ENCODE peak calls at places on chromosomes 1 and 21, in six cellular contexts. F is H9, P is esophagus squamous epithelium, X is Calu3, M is HCT116, R is GM10248. O is an unnamed sample.

GRCh38 chr21:17901458-17902092 is 82.4 kb upstream of the C21orf91 start:
- DNase-seq in R (no peak), M (no peak), F (peak), P (no peak), X (no peak), O (no peak)

GRCh38 chr1:14778882-14779594 is 180.6 kb downstream of the KAZN start:
- DNase-seq in P (no peak), M (peak), F (peak), R (peak), X (peak), O (peak)

GRCh38 chr1:204828352-204828850 is 42.3 kb upstream of the NFASC start:
- DNase-seq in M (no peak), R (no peak), X (peak), F (peak), P (no peak), O (peak)

GRCh38 chr1:31514117-31514516 is 62.2 kb upstream of the TINAGL1 start:
- DNase-seq in R (no peak), P (no peak), M (no peak), F (no peak), X (no peak), O (no peak)

GRCh38 chr1:214445201-214445600 is 106.2 kb downstream of the PTPN14 start:
- DNase-seq in F (no peak), P (no peak), M (no peak), R (no peak), X (no peak), O (no peak)

GRCh38 chr1:6121021-6121421 is 59.1 kb downstream of the CHD5 start:
- DNase-seq in F (no peak), M (no peak), P (no peak), R (no peak), X (no peak), O (no peak)

GRCh38 chr1:84719477-84720274 is 29.4 kb upstream of the SSX2IP start:
- DNase-seq in X (no peak), F (no peak), P (no peak), R (no peak), M (no peak), O (no peak)

GRCh38 chr1:201504179-201504631 is 2.7 kb downstream of the CSRP1 start:
- DNase-seq in M (no peak), R (no peak), F (no peak), X (no peak), P (no peak), O (no peak)

GRCh38 chr1:186511761-186512637 is 51.1 kb upstream of the PDC start:
- DNase-seq in R (no peak), X (peak), F (no peak), M (no peak), P (no peak), O (no peak)

GRCh38 chr1:161914595-161914994 is 109.1 kb downstream of the OLFML2B start:
- DNase-seq in P (no peak), M (no peak), F (no peak), R (no peak), X (no peak), O (no peak)

GRCh38 chr1:21052034-21052433 is 124.7 kb downstream of the EIF4G3 start:
- DNase-seq in M (no peak), P (no peak), R (no peak), F (no peak), X (no peak), O (peak)

GRCh38 chr1:119227446-119227845 is 87.0 kb upstream of the WARS2 start:
- DNase-seq in X (no peak), R (no peak), F (no peak), P (no peak), M (no peak), O (no peak)

GRCh38 chr1:235060607-235061470 is 67.8 kb downstream of the TOMM20 start:
- DNase-seq in P (no peak), X (peak), F (peak), R (no peak), M (no peak), O (no peak)

GRCh38 chr1:96076589-96076988 is 645.0 kb upstream of the PTBP2 start:
- DNase-seq in R (no peak), P (no peak), M (no peak), F (no peak), X (no peak), O (no peak)

GRCh38 chr21:38166214-38166547 is 90.6 kb upstream of the KCNJ15 start:
- DNase-seq in P (no peak), M (no peak), F (no peak), R (no peak), X (no peak), O (no peak)

GRCh38 chr1:12142891-12143630 is 23.7 kb upstream of the TNFRSF1B start:
- DNase-seq in X (no peak), P (no peak), F (no peak), R (no peak), M (no peak), O (no peak)

GRCh38 chr1:172273668-172274396 is 146.7 kb upstream of the C1orf105 start:
- DNase-seq in F (no peak), M (no peak), R (no peak), P (no peak), X (no peak), O (no peak)

GRCh38 chr1:32623775-32624174 is 26.6 kb downstream of the ZBTB8OS start:
- DNase-seq in X (no peak), R (no peak), F (no peak), M (no peak), P (no peak), O (no peak)

GRCh38 chr1:69436151-69436550 is 131.6 kb upstream of the LRRC7 start:
- DNase-seq in X (no peak), R (no peak), P (no peak), F (no peak), M (no peak), O (no peak)

GRCh38 chr1:9181990-9182783 is 52.4 kb upstream of the H6PD start:
- DNase-seq in R (peak), P (no peak), X (peak), M (no peak), F (peak), O (peak)

GRCh38 chr1:236753554-236753953 is 41.5 kb upstream of the MTR start:
- DNase-seq in X (peak), F (peak), R (no peak), P (no peak), M (peak), O (no peak)

GRCh38 chr1:231337043-231337471 is 595 bp downstream of the EXOC8 start:
- DNase-seq in M (no peak), P (no peak), X (no peak), F (no peak), R (peak), O (no peak)

GRCh38 chr1:208834346-208835081 is 590.3 kb upstream of the PLXNA2 start:
- DNase-seq in F (no peak), M (no peak), P (no peak), X (no peak), R (no peak), O (no peak)

GRCh38 chr1:240093120-240093961 is 1.7 kb downstream of the FMN2 start:
- DNase-seq in F (peak), M (no peak), X (no peak), P (no peak), R (no peak), O (peak)

GRCh38 chr1:7299329-7299799 is 471.7 kb upstream of the VAMP3 start:
- DNase-seq in X (peak), R (no peak), P (no peak), F (no peak), M (peak), O (no peak)

GRCh38 chr1:176692431-176692830 is 229.5 kb downstream of the PAPPA2 start:
- DNase-seq in M (no peak), R (no peak), P (no peak), X (no peak), F (no peak), O (no peak)

GRCh38 chr21:39542736-39543135 is 70.0 kb upstream of the B3GALT5 start:
- DNase-seq in F (no peak), R (no peak), P (no peak), M (no peak), X (no peak), O (no peak)

GRCh38 chr1:27832762-27833161 is 2.2 kb downstream of the PPP1R8 start:
- DNase-seq in R (no peak), M (no peak), F (no peak), P (no peak), X (no peak), O (no peak)

GRCh38 chr1:21378705-21379494 is 61.0 kb upstream of the NBPF3 start:
- DNase-seq in R (no peak), M (no peak), P (no peak), F (no peak), X (peak), O (no peak)

GRCh38 chr1:56516539-56517252 is 62.7 kb downstream of the PLPP3 start:
- DNase-seq in M (peak), X (peak), P (no peak), F (peak), R (peak), O (peak)

GRCh38 chr1:230768903-230769570 is 21.8 kb downstream of the CAPN9 start:
- DNase-seq in P (no peak), R (no peak), M (no peak), F (no peak), X (no peak), O (no peak)

DNA sequence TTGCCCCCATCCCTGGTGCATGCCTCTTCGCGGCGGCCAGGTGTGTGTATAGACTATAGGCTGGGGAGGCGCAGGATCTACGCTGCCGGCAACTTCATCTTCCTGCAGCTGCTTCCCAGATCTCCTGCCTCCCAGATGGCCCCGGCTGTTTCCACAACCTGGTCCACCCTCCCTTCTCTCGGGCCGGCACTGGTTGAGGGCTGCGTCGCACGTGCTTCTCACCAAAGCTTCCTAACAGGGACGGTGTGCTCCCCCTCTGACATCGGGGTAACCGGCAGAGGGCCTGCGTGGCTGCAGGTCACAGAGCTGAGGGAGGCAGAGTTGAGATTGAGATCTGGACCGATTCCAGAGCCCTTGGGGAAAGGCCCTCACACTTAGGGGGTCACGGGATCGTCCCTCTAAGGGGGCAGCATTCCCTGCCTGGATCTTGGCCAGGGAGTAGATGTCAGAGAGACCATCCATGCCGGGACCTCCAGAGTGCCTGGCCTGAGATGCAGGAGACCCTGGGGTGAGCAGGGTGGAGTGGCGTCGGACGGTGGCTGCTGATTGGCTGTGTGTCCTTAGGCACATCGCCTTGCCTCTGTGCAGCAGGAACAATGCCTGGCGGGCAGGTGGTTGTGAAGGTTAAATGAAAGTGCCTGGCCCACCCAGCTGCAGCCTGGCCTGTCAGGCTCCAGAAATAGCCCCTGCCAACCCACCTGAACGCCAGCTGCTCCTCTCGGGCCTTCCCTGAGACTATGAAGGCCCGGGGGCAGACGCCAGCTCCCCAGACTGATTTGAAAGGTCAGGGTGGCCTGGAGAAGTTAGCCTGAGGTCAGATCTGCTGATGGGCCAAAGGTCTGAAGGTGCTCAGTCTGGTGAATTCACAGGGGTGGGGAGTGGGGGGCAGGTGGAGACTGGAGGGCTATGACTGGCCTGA is 6.1 kb upstream of the MASP2 start:
- DNase-seq in M (no peak), X (no peak), F (no peak), R (no peak), P (no peak), O (no peak)
- TF ChIP-seq CTCF in M (no peak), X (no peak), F (no peak), R (peak), P (no peak), O (no peak)

DNA sequence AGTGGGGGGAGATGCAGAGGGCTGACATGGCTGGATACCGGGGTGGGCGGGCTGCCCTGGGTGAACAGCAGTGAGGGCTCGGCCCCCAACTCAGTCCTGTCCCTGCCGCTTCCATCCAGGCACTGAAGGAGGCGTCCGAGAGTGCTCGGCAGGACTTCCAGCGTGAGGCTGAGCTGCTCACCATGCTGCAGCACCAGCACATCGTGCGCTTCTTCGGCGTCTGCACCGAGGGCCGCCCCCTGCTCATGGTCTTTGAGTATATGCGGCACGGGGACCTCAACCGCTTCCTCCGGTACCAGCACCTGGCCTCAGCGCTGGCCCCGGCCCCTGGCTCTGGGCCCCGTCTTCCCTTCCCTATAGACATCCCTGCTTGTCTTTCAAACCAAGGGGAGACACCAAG is 15.6 kb downstream of the NTRK1 start:
- DNase-seq in P (no peak), M (no peak), F (peak), X (no peak), R (no peak), O (no peak)
- TF ChIP-seq CTCF in P (no peak), M (no peak), F (peak), X (no peak), R (no peak), O (no peak)

GRCh38 chr21:36388835-36389234 is 3.6 kb downstream of the CHAF1B start:
- DNase-seq in R (peak), F (peak), P (no peak), M (no peak), X (no peak), O (no peak)
- TF ChIP-seq CTCF in R (no peak), F (peak), P (peak), M (no peak), X (no peak), O (no peak)

DNA sequence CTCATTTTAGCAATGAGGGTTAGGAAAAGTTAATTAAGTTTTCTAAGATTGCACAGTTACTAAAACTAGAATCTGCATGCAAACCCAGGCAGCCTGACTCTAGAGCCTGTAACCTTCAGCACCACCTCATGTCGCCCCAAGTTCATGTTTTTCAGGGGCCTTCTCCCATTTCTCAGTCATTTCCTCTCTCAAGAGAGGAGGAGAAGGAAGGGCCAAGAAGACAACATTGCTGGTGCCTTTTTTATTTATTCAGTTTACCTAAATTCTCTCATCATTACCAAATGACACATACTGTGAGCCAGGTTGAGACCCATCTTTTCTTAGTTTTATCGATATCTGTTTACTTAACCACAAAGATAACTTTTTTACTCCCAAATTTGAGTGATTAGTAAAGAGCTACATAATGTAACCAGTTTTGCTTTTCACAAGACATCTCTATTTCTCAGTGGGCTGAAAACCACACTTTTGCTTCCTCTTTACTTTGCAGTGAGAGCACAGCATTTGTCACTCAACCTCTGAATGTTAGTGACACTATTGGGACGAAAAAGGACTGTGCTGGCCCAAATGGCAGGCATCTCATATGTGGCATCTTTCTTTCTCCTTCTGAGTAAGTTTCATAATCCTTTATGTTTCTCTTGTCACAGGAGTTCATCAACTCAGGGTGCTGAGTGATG is at the start of gene CD101:
- DNase-seq in M (no peak), X (no peak), F (no peak), P (no peak), R (peak), O (peak)
- TF ChIP-seq CTCF in M (no peak), X (no peak), F (no peak), P (no peak), R (no peak), O (no peak)

DNA sequence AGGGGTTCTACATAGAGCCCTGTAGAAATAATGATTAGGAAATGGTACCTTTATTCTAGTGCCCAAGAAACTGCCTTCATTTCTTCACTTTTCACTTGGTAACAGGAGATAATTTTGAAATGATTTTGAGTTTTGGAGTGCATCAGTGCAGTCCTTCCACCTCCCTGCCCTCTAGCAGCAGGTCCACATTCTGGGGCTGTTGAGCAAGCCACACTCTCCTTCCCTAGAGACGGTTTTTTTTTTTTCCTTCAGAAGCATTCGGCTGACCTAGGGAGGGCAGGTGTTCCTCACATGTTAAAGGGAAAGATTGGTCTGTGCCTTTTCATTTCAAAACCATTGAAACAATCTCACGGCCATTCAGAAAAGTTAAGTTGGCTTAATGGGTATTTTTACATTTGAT is 39.8 kb downstream of the SLC37A1 start:
- DNase-seq in M (no peak), R (no peak), X (no peak), P (no peak), F (no peak), O (no peak)
- TF ChIP-seq CTCF in M (no peak), R (peak), X (no peak), P (no peak), F (no peak), O (peak)

GRCh38 chr1:156894001-156894400 is 483 bp downstream of the PEAR1 start:
- DNase-seq in F (no peak), P (no peak), R (no peak), M (no peak), X (no peak), O (no peak)

GRCh38 chr1:156889802-156890585 is 3.5 kb upstream of the PEAR1 start:
- DNase-seq in F (peak), R (peak), X (peak), P (no peak), M (peak), O (peak)

GRCh38 chr1:156894711-156895407 is 1.3 kb downstream of the PEAR1 start:
- DNase-seq in P (no peak), F (no peak), X (no peak), M (no peak), R (no peak), O (no peak)

GRCh38 chr1:156893048-156893953 is at the start of gene PEAR1:
- DNase-seq in P (no peak), F (peak), R (no peak), X (no peak), M (no peak), O (no peak)

DNA sequence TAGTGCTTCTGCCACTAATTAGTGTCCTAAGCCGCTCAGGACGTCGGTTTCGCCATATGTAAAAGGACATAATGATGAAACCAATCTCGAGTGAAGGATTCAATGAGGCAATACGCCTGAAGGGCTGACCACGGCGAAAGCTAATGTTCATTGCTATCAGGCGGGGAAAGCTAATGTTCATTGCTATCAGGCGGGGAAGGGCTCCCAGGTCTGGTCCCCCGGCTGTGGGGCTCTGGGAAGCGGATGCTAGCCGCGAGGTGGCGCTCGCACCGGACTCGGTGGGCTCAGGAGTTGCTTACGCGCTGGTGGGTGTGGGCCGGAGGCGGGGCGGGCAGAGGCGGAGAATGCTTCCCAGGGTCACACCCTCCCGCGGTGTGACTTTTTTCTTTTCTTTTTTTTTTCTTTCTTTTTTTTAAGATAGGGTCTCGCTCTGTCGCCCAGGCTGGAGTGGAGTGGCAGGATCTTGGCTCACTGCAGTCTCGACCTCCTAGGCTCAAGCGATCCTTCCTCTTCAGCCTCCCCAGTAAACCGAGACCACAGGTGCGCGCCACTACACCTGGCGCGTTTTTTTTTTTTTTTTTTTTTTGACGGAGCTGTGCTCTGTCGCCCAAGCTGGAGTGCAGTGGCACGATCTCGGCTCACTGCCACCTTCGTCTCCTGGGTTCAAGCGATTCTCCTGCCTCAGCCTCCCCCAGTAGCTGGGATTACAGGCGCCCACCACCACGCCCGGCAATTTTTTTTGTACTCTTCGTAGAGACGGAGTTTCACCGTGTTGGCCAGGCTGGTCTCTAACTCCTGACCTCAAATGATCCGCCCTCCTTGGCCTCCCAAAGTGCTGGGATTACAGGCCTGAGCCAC is 1.1 kb upstream of the PEAR1 start:
- DNase-seq in F (peak), R (peak), P (no peak), M (peak), X (peak), O (peak)
- TF ChIP-seq CTCF in F (peak), R (peak), P (peak), M (peak), X (peak), O (peak)

GRCh38 chr1:110475358-110476027 is 24.5 kb downstream of the PROK1 start:
- DNase-seq in M (peak), F (peak), R (no peak), X (peak), P (no peak), O (no peak)
- TF ChIP-seq CTCF in M (peak), F (peak), R (no peak), X (no peak), P (no peak), O (no peak)